ENCODE peak calls at places on chromosomes 12 and 14, in six cellular contexts. T is tibial nerve; P is tibial artery; M is adipocyte; G is Panc1; X is effector memory CD4-positive, alpha-beta T cell. E is an unnamed sample.

GRCh38 chr14:92760524-92760805 is 12.0 kb upstream of the LGMN start:
- DNase-seq in G (no peak), T (no peak), M (no peak), X (no peak), P (no peak), E (no peak)

GRCh38 chr14:22417914-22418313 is 171.1 kb downstream of the DAD1 start:
- DNase-seq in T (no peak), G (no peak), M (no peak), P (no peak), X (no peak), E (no peak)

GRCh38 chr12:110756611-110757010 is 13.9 kb upstream of the PPP1CC start:
- DNase-seq in T (no peak), M (no peak), X (no peak), P (no peak), G (no peak), E (no peak)

GRCh38 chr12:57195655-57196371 is 20.8 kb upstream of the NXPH4 start:
- DNase-seq in G (no peak), M (no peak), P (no peak), X (no peak), T (no peak), E (no peak)

GRCh38 chr14:99790201-99790977 is 2.8 kb upstream of the EML1 start:
- DNase-seq in X (no peak), G (no peak), T (no peak), P (no peak), M (no peak), E (no peak)

GRCh38 chr12:24226745-24227350 is 277.4 kb upstream of the SOX5 start:
- DNase-seq in G (no peak), M (peak; percentile 4), X (no peak), P (peak; percentile 76), T (no peak), E (no peak)

GRCh38 chr12:105920161-105920684 is 218.5 kb downstream of the NUAK1 start:
- DNase-seq in T (no peak), X (no peak), P (no peak), M (no peak), G (no peak), E (no peak)

GRCh38 chr14:54129850-54130640 is 173.4 kb upstream of the BMP4 start:
- DNase-seq in P (no peak), T (no peak), G (no peak), M (peak; percentile 9), X (no peak), E (no peak)

GRCh38 chr14:43754838-43755237 is 752.2 kb downstream of the FSCB start:
- DNase-seq in P (no peak), X (no peak), T (no peak), G (no peak), M (no peak), E (peak; percentile 43)

GRCh38 chr14:92780444-92780843 is 13.7 kb upstream of the GOLGA5 start:
- DNase-seq in G (no peak), X (no peak), M (no peak), P (no peak), T (no peak), E (no peak)

GRCh38 chr12:53048033-53048779 is 1.7 kb upstream of the TNS2 start:
- DNase-seq in P (peak; percentile 92), M (peak; percentile 70), T (peak; percentile 31), X (no peak), G (no peak), E (no peak)

GRCh38 chr14:68896132-68896531 is 83.0 kb downstream of the ACTN1 start:
- DNase-seq in P (no peak), X (no peak), M (no peak), G (no peak), T (no peak), E (no peak)

GRCh38 chr12:57726151-57726883 is 12.2 kb downstream of the AGAP2 start:
- DNase-seq in G (no peak), X (peak; percentile 26), M (peak; percentile 92), T (no peak), P (peak; percentile 86), E (no peak)

GRCh38 chr12:79407671-79408622 is 282.8 kb downstream of the PAWR start:
- DNase-seq in M (peak; percentile 95), P (peak; percentile 70), G (peak; percentile 64), T (peak; percentile 23), X (no peak), E (peak; percentile 55)

GRCh38 chr12:124774054-124774461 is 89.6 kb downstream of the SCARB1 start:
- DNase-seq in X (no peak), P (no peak), T (no peak), G (no peak), M (peak; percentile 28), E (no peak)

GRCh38 chr14:97642631-97643030 is 845.4 kb downstream of the VRK1 start:
- DNase-seq in T (no peak), G (no peak), P (no peak), M (no peak), X (no peak), E (no peak)

GRCh38 chr12:124432376-124432775 is 135.0 kb downstream of the NCOR2 start:
- DNase-seq in X (no peak), P (no peak), T (no peak), M (no peak), G (no peak), E (no peak)

GRCh38 chr12:54173066-54173726 is 15.6 kb downstream of the SMUG1 start:
- DNase-seq in G (no peak), T (peak; percentile 6), X (no peak), P (no peak), M (peak; percentile 65), E (no peak)

GRCh38 chr12:131209082-131210070 is 255.7 kb downstream of the ADGRD1 start:
- DNase-seq in G (no peak), M (no peak), T (no peak), X (no peak), P (no peak), E (no peak)

GRCh38 chr12:8912910-8913309 is 1.4 kb upstream of the PHC1 start:
- DNase-seq in T (no peak), M (peak; percentile 22), X (no peak), P (no peak), G (no peak), E (no peak)

GRCh38 chr12:50220357-50221061 is 53.3 kb upstream of the CERS5 start:
- DNase-seq in G (no peak), T (peak; percentile 35), P (no peak), X (no peak), M (peak; percentile 71), E (no peak)

GRCh38 chr14:76917158-76917596 is 91.0 kb downstream of the LRRC74A start:
- DNase-seq in G (no peak), T (peak; percentile 67), M (peak; percentile 88), P (peak; percentile 75), X (no peak), E (peak; percentile 89)

GRCh38 chr12:102096855-102097254 is 23.1 kb downstream of the NUP37 start:
- DNase-seq in P (no peak), M (no peak), X (no peak), G (no peak), T (no peak), E (no peak)

GRCh38 chr12:102093319-102093718 is 26.6 kb downstream of the NUP37 start:
- DNase-seq in M (peak; percentile 74), P (no peak), T (no peak), X (no peak), G (no peak), E (no peak)

DNA sequence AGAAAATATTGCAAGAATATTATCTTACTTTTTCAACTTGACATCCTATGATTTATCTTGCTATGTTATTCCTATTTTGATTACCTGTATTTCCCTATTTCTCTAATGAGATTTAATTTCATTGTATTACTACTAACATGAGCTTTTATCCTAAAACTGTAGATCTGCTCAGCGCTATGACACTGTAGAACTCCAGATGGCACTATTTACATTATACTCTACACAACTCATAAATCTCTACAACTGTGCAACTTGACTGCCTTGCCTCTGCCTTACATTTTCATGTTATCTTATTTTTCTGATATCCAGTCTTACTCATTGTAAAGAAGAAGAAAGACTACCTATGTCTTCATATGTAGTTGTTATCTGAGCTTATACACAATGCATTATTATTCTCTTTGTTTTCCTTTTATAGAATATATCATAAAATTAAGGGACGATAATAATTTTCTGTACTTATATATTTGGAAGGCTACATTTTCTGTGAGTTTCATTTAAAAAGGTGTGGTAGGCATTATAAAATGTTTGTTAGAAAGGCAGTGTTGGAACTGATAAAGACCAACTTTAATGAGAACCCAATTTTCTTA is 24.1 kb downstream of the NUP37 start:
- DNase-seq in T (no peak), M (peak; percentile 80), P (no peak), X (no peak), G (no peak), E (no peak)
- H3K36me3 ChIP-seq in T (no peaks in the 10 kb centered on the region), M (peaks cover 28% of the 10 kb centered on the region), P (peaks cover 21% of the 10 kb centered on the region), X (peaks cover 14% of the 10 kb centered on the region), G (peaks cover 20% of the 10 kb centered on the region), E (no peaks in the 10 kb centered on the region)

GRCh38 chr12:83473408-83474095 is 786.8 kb downstream of the TMTC2 start:
- DNase-seq in T (no peak), X (no peak), G (no peak), M (no peak), P (no peak), E (no peak)
- H3K4me1 ChIP-seq in T (no peaks in the 10 kb centered on the region), X (no peaks in the 10 kb centered on the region), G (no peaks in the 10 kb centered on the region), M (no peaks in the 10 kb centered on the region), P (no peaks in the 10 kb centered on the region), E (no peaks in the 10 kb centered on the region)

DNA sequence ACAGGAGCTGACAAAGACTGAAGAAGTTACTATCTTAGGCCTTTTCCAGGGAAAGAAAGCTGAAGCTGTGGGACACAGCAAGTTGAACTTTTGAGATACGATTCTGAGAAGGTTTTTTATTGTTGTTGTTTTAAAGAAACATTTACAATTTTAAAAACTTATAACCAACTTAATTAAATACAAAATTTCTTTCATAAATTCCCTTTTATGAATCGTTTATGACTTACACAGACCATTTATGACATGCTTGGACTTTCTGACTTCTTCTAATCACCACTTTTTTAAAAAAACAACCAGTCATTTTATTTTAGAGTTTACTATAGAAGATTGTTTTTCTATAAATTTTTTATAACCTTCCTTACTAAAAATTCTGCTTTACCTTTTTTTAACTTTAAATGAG is 68.7 kb downstream of the DHRS2 start:
- DNase-seq in M (no peak), X (no peak), G (no peak), P (no peak), T (no peak), E (no peak)
- H3K9me3 ChIP-seq in M (peaks cover 43% of the 10 kb centered on the region), X (no peaks in the 10 kb centered on the region), G (peaks cover 10% of the 10 kb centered on the region), P (no peaks in the 10 kb centered on the region), T (no peaks in the 10 kb centered on the region), E (peaks cover 2% of the 10 kb centered on the region)

DNA sequence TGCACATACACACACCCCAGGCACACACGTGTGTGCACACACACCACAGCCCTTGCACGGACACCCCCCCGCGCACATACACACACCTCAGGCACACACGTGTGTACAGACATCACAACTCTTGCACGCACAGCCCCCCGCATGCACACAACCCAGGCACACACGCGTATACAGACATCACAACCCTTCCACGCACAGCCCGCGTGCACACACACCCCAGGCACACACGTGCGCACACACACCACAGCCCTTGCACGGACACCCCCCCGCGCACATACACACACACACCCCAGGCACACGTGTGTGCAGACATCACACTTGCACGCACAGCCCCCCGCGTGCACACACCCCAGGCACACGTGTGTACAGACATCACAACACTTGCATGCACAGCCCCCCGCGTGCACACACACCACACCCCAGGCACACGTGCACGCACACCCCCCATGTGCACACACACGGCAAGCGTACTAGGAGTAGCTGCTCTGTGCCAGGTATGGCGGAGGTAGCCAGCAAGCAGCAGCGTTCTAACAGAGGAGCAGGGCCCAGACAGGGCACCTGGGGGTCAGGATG is 18.2 kb upstream of the ANKLE2 start:
- DNase-seq in X (no peak), G (no peak), P (no peak), M (no peak), T (no peak), E (no peak)
- H3K36me3 ChIP-seq in X (peaks cover 67% of the 10 kb centered on the region), G (peaks cover 10% of the 10 kb centered on the region), P (peaks cover 82% of the 10 kb centered on the region), M (peaks cover 90% of the 10 kb centered on the region), T (peaks cover 2% of the 10 kb centered on the region), E (peaks cover 43% of the 10 kb centered on the region)